ENCODE peak calls at places on chromosomes 2 and 18, in eight cellular contexts. R is transverse colon, V is IMR-90, Z is heart left ventricle, E is body of pancreas, B is cardiac muscle cell, F is HCT116, N is esophagus squamous epithelium. T is an unnamed sample.

GRCh38 chr2:60267122-60267521 is 286.3 kb downstream of the BCL11A start:
- DNase-seq in V (no peak), R (no peak), F (no peak), E (no peak), B (no peak), Z (no peak), N (no peak), T (no peak)

GRCh38 chr2:74293191-74294065 is 49.8 kb downstream of the SLC4A5 start:
- DNase-seq in N (no peak), V (peak; percentile 6), F (no peak), E (no peak), R (no peak), B (no peak), Z (no peak), T (no peak)

GRCh38 chr2:112666764-112667122 is 21.0 kb downstream of the SLC20A1 start:
- DNase-seq in B (no peak), R (no peak), V (no peak), Z (no peak), N (no peak), E (no peak), F (no peak), T (no peak)

GRCh38 chr2:211751853-211752252 is 786.7 kb downstream of the ERBB4 start:
- DNase-seq in E (no peak), R (no peak), V (no peak), Z (no peak), B (no peak), N (no peak), F (no peak), T (no peak)

GRCh38 chr2:64779117-64779690 is 125.5 kb upstream of the SERTAD2 start:
- DNase-seq in B (peak; percentile 56), N (no peak), R (no peak), Z (no peak), V (peak; percentile 90), F (no peak), E (no peak), T (no peak)

GRCh38 chr2:190553254-190553653 is 18.7 kb upstream of the NEMP2 start:
- DNase-seq in Z (no peak), E (no peak), V (no peak), N (no peak), B (no peak), R (no peak), F (no peak), T (no peak)

GRCh38 chr18:65527879-65528633 is 222.8 kb upstream of the CDH7 start:
- DNase-seq in R (no peak), E (no peak), Z (no peak), V (no peak), N (no peak), B (no peak), F (no peak), T (no peak)

GRCh38 chr2:36696533-36696932 is at the start of gene VIT:
- DNase-seq in N (no peak), R (no peak), E (no peak), Z (no peak), V (no peak), B (no peak), F (no peak), T (no peak)

GRCh38 chr2:181444654-181445053 is 12.5 kb upstream of the ITGA4 start:
- DNase-seq in F (no peak), B (no peak), Z (no peak), E (no peak), N (no peak), V (no peak), R (no peak), T (no peak)

GRCh38 chr18:67104700-67105284 is 411.7 kb downstream of the DSEL start:
- DNase-seq in V (peak; percentile 66), B (peak; percentile 76), Z (peak; percentile 38), F (no peak), E (peak; percentile 79), N (no peak), R (peak; percentile 49), T (peak; percentile 43)

GRCh38 chr2:158745067-158745865 is 49.9 kb upstream of the DAPL1 start:
- DNase-seq in B (peak; percentile 78), N (no peak), Z (peak; percentile 45), V (peak; percentile 74), R (peak; percentile 37), F (peak; percentile 35), E (peak; percentile 65), T (peak; percentile 46)

GRCh38 chr2:11068079-11068741 is 87.1 kb upstream of the SLC66A3 start:
- DNase-seq in E (no peak), B (no peak), R (no peak), N (no peak), Z (no peak), F (no peak), V (no peak), T (no peak)

GRCh38 chr2:238279324-238279682 is 9.1 kb downstream of the PER2 start:
- DNase-seq in Z (no peak), N (no peak), B (no peak), R (no peak), F (no peak), E (no peak), V (no peak), T (no peak)

GRCh38 chr2:158179660-158180059 is 78.0 kb downstream of the UPP2 start:
- DNase-seq in V (peak; percentile 26), Z (no peak), R (no peak), B (peak; percentile 8), E (no peak), N (no peak), F (peak; percentile 13), T (no peak)

GRCh38 chr2:73851274-73851673 is 22.5 kb downstream of the STAMBP start:
- DNase-seq in F (peak; percentile 33), B (no peak), E (no peak), R (peak; percentile 53), V (no peak), N (no peak), Z (no peak), T (peak; percentile 45)

GRCh38 chr18:2978626-2979025 is 34.3 kb downstream of the LPIN2 start:
- DNase-seq in R (no peak), B (no peak), N (no peak), Z (no peak), V (peak; percentile 91), E (no peak), F (no peak), T (no peak)

GRCh38 chr2:80482276-80482675 is 177.7 kb upstream of the LRRTM1 start:
- DNase-seq in F (no peak), Z (no peak), B (no peak), R (no peak), N (no peak), E (no peak), V (no peak), T (no peak)

GRCh38 chr2:96869824-96870630 is at the start of gene SEMA4C:
- DNase-seq in V (no peak), N (no peak), B (peak; percentile 81), R (peak; percentile 64), F (no peak), E (peak; percentile 67), Z (peak; percentile 86), T (peak; percentile 67)

GRCh38 chr18:3655637-3656050 is 205.7 kb downstream of the TGIF1 start:
- DNase-seq in B (peak; percentile 19), V (no peak), Z (no peak), F (no peak), E (no peak), R (no peak), N (no peak), T (no peak)

GRCh38 chr18:47730795-47731194 is 199.7 kb downstream of the SMAD2 start:
- DNase-seq in E (no peak), F (no peak), N (no peak), R (no peak), Z (no peak), B (no peak), V (peak; percentile 4), T (no peak)

GRCh38 chr2:240131296-240131695 is 4.8 kb downstream of the COPS9 start:
- DNase-seq in R (no peak), E (no peak), Z (no peak), F (no peak), V (no peak), B (no peak), N (no peak), T (no peak)

GRCh38 chr2:240133401-240133800 is 2.7 kb downstream of the COPS9 start:
- DNase-seq in Z (no peak), F (no peak), N (no peak), E (no peak), B (no peak), R (no peak), V (no peak), T (no peak)

GRCh38 chr2:240132651-240132980 is 3.5 kb downstream of the COPS9 start:
- DNase-seq in R (no peak), V (no peak), Z (no peak), F (no peak), N (no peak), B (no peak), E (no peak), T (no peak)

GRCh38 chr2:240130393-240131195 is 5.5 kb downstream of the COPS9 start:
- DNase-seq in F (no peak), Z (no peak), R (no peak), B (no peak), V (no peak), N (no peak), E (no peak), T (no peak)

GRCh38 chr2:240131941-240132650 is 4.0 kb downstream of the COPS9 start:
- DNase-seq in Z (no peak), R (no peak), B (no peak), E (no peak), F (no peak), N (no peak), V (no peak), T (no peak)
- TF ChIP-seq CTCF in Z (no peak), R (no peak), B (peak; percentile 10), E (no peak), F (peak; percentile 34), N (no peak), V (peak; percentile 8), T (no peak)

DNA sequence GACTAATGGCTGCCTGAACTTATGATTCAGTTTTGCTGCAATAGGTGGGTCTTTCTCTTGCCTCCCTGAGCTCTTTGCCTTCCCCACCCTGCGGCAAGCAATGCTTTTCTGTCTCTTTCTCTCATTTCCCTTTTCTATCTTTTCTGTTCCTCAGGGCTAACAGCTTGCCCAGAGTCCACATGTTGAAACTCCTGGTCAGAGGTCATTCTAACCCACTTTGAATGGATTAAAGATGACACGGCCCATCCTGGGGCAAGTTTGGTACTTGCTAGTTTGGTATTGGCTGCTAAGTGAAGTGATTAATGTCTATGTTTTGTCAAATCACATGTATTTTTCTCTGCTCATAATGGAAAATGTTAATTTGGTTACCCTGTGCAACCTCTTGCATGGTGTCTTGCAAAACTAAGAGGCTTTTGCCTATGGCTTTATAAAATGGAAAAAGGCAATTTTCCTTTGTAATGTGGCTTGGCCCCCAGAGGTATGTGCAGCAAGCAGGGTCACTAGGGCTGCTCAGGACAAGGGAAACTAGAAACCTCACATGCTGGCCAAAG is 960.2 kb downstream of the CNTNAP5 start:
- DNase-seq in F (no peak), R (no peak), N (no peak), V (no peak), B (no peak), E (no peak), Z (no peak), T (no peak)
- H3K4me3 ChIP-seq in F (no peak overlapping the region), R (no peak overlapping the region), N (no peak overlapping the region), V (no peak overlapping the region), B (no peak overlapping the region), E (no peak overlapping the region), Z (no peak overlapping the region), T (no peak overlapping the region)

GRCh38 chr18:38033282-38033681 is 467.7 kb upstream of the CELF4 start:
- DNase-seq in B (no peak), N (no peak), V (no peak), F (no peak), Z (no peak), E (no peak), R (no peak), T (no peak)
- H3K4me1 ChIP-seq in B (no peaks in the 10 kb centered on the region), N (peaks cover 8% of the 10 kb centered on the region), V (no peaks in the 10 kb centered on the region), F (no peaks in the 10 kb centered on the region), Z (no peaks in the 10 kb centered on the region), E (no peaks in the 10 kb centered on the region), R (no peaks in the 10 kb centered on the region), T (no peaks in the 10 kb centered on the region)

GRCh38 chr18:12862467-12862866 is 21.6 kb downstream of the PTPN2 start:
- DNase-seq in B (no peak), R (peak; percentile 32), Z (no peak), E (peak; percentile 25), N (no peak), F (no peak), V (no peak), T (no peak)
- TF ChIP-seq CTCF in B (no peak), R (no peak), Z (no peak), E (no peak), N (no peak), F (no peak), V (no peak), T (no peak)

T was measured in colonic mucosa.